ENCODE peak calls at places on chromosome 13, in four cellular contexts. I is IMR-90, J is body of pancreas, H is kidney. N is an unnamed sample.
A peak's percentile ranks its signal among the peaks of the same experiment; 100 is the strongest.

GRCh38 chr13:26538363-26539317 is 18.8 kb upstream of the WASF3 start:
- DNase-seq in I (no peak), J (no peak), H (no peak), N (peak; percentile 45)

GRCh38 chr13:41216160-41216559 is 21.8 kb upstream of the KBTBD7 start:
- DNase-seq in I (peak; percentile 82), J (no peak), H (no peak), N (peak; percentile 27)

GRCh38 chr13:37094840-37095239 is 10.6 kb downstream of the CSNK1A1L start:
- DNase-seq in I (no peak), J (no peak), H (no peak), N (no peak)

GRCh38 chr13:110382229-110382628 is 75.1 kb downstream of the COL4A2 start:
- DNase-seq in I (peak; percentile 92), J (no peak), H (no peak), N (peak; percentile 95)

GRCh38 chr13:34462843-34463242 is 479.2 kb upstream of the NBEA start:
- DNase-seq in I (peak; percentile 22), J (no peak), H (no peak), N (peak; percentile 59)

GRCh38 chr13:111913790-111914189 is 153.2 kb upstream of the SOX1 start:
- DNase-seq in I (no peak), J (no peak), H (no peak), N (no peak)

GRCh38 chr13:96573563-96573962 is 420.7 kb downstream of the OXGR1 start:
- DNase-seq in I (no peak), J (no peak), H (no peak), N (no peak)

GRCh38 chr13:33235564-33235963 is 50.0 kb downstream of the STARD13 start:
- DNase-seq in I (no peak), J (no peak), H (no peak), N (peak; percentile 51)

GRCh38 chr13:33761744-33762143 is 56.2 kb upstream of the RFC3 start:
- DNase-seq in I (no peak), J (peak; percentile 23), H (no peak), N (peak; percentile 11)

GRCh38 chr13:27980280-27980998 is 8.1 kb downstream of the URAD start:
- DNase-seq in I (no peak), J (peak; percentile 43), H (no peak), N (no peak)

GRCh38 chr13:97194473-97194872 is 27.7 kb upstream of the MBNL2 start:
- DNase-seq in I (peak; percentile 78), J (no peak), H (no peak), N (peak; percentile 18)

GRCh38 chr13:67147257-67148218 is 82.6 kb downstream of the PCDH9 start:
- DNase-seq in I (peak; percentile 72), J (no peak), H (no peak), N (peak; percentile 69)

GRCh38 chr13:36418022-36418805 is 14.1 kb upstream of the CCNA1 start:
- DNase-seq in I (peak; percentile 58), J (no peak), H (no peak), N (peak; percentile 77)

N was measured in fibroblast of mammary gland.